ENCODE peak calls at places on chromosome 2, in five cellular contexts. H is heart left ventricle, E is IMR-90, T is prostate gland, C is suprapubic skin. N is an unnamed sample. For H3K4me1, the result is how much of the 10 kb centered on the place peaks cover.

GRCh38 chr2:133816037-133816436 is 247.8 kb upstream of the NCKAP5 start:
- DNase-seq in H (no peak), E (no peak), T (no peak), C (no peak), N (no peak)

GRCh38 chr2:141109633-141110032 is 1021.2 kb downstream of the LRP1B start:
- DNase-seq in H (no peak), E (no peak), T (no peak), C (no peak), N (no peak)

GRCh38 chr2:119350311-119350998 is 16.2 kb downstream of the C2orf76 start:
- DNase-seq in H (no peak), E (no peak), T (no peak), C (no peak), N (no peak)

GRCh38 chr2:156396126-156396525 is 40.1 kb upstream of the GPD2 start:
- DNase-seq in H (no peak), E (no peak), T (no peak), C (no peak), N (no peak)

GRCh38 chr2:150292807-150293206 is 194.7 kb downstream of the RND3 start:
- DNase-seq in H (no peak), E (peak), T (no peak), C (no peak), N (no peak)

GRCh38 chr2:79612999-79613398 is 100.1 kb downstream of the CTNNA2 start:
- DNase-seq in H (no peak), E (no peak), T (no peak), C (no peak), N (no peak)

GRCh38 chr2:129164220-129164619 is 815.2 kb upstream of the RAB6C start:
- DNase-seq in H (no peak), E (no peak), T (no peak), C (no peak), N (no peak)

GRCh38 chr2:216687646-216688045 is 7.7 kb downstream of the IGFBP5 start:
- DNase-seq in H (no peak), E (no peak), T (no peak), C (no peak), N (no peak)

GRCh38 chr2:120765911-120766757 is 30.5 kb downstream of the GLI2 start:
- DNase-seq in H (peak), E (peak), T (no peak), C (peak), N (peak)

GRCh38 chr2:43707255-43707654 is 31.0 kb upstream of the C1GALT1C1L start:
- DNase-seq in H (peak), E (peak), T (no peak), C (peak), N (peak)

GRCh38 chr2:35081001-35081628 is 1274.5 kb upstream of the CRIM1 start:
- DNase-seq in H (no peak), E (no peak), T (no peak), C (no peak), N (no peak)

GRCh38 chr2:235666240-235666781 is 172.5 kb downstream of the AGAP1 start:
- DNase-seq in H (peak), E (peak), T (peak), C (no peak), N (peak)

GRCh38 chr2:45275235-45275805 is 266.1 kb upstream of the SIX2 start:
- DNase-seq in H (no peak), E (peak), T (no peak), C (no peak), N (no peak)

GRCh38 chr2:35204881-35205280 is 1150.7 kb upstream of the CRIM1 start:
- DNase-seq in H (no peak), E (no peak), T (no peak), C (no peak), N (no peak)

GRCh38 chr2:208467564-208467963 is 61.0 kb downstream of the PTH2R start:
- DNase-seq in H (no peak), E (no peak), T (no peak), C (no peak), N (no peak)

GRCh38 chr2:31430439-31431165 is 16.1 kb upstream of the XDH start:
- DNase-seq in H (no peak), E (no peak), T (no peak), C (no peak), N (no peak)

GRCh38 chr2:20224716-20225293 is at the start of gene SDC1:
- DNase-seq in H (peak), E (peak), T (peak), C (peak), N (peak)

GRCh38 chr2:199975297-199975895 is 20.0 kb downstream of the MAIP1 start:
- DNase-seq in H (no peak), E (peak), T (no peak), C (no peak), N (no peak)

GRCh38 chr2:170025223-170025622 is 152.7 kb upstream of the MYO3B start:
- DNase-seq in H (no peak), E (no peak), T (no peak), C (no peak), N (no peak)

GRCh38 chr2:226207671-226208070 is 591.9 kb downstream of the IRS1 start:
- DNase-seq in H (no peak), E (no peak), T (no peak), C (peak), N (no peak)

GRCh38 chr2:142040554-142040953 is 90.3 kb downstream of the LRP1B start:
- DNase-seq in H (no peak), E (no peak), T (no peak), C (no peak), N (no peak)

GRCh38 chr2:186595219-186595618 is 5.4 kb downstream of the ITGAV start:
- DNase-seq in H (peak), E (peak), T (no peak), C (no peak), N (peak)

GRCh38 chr2:206217743-206218520 is 56.5 kb upstream of the ZDBF2 start:
- DNase-seq in H (no peak), E (no peak), T (no peak), C (no peak), N (no peak)

GRCh38 chr2:205706769-205707375 is 24.6 kb downstream of the NRP2 start:
- DNase-seq in H (peak), E (peak), T (no peak), C (peak), N (peak)

GRCh38 chr2:98505311-98505808 is 60.7 kb downstream of the INPP4A start:
- DNase-seq in H (no peak), E (no peak), T (no peak), C (no peak), N (peak)

GRCh38 chr2:19171409-19171808 is 187.0 kb downstream of the OSR1 start:
- DNase-seq in H (no peak), E (no peak), T (no peak), C (no peak), N (no peak)

GRCh38 chr2:226911932-226912331 is 76.1 kb downstream of the RHBDD1 start:
- DNase-seq in H (no peak), E (peak), T (no peak), C (no peak), N (no peak)

GRCh38 chr2:113370478-113371091 is 66.9 kb upstream of the ZNG1B start:
- DNase-seq in H (peak), E (peak), T (peak), C (peak), N (peak)

GRCh38 chr2:175366814-175367213 is 185.3 kb upstream of the ATP5MC3 start:
- DNase-seq in H (peak), E (peak), T (peak), C (no peak), N (peak)

GRCh38 chr2:180240774-180241173 is 233.7 kb upstream of the CWC22 start:
- DNase-seq in H (no peak), E (peak), T (no peak), C (no peak), N (no peak)

GRCh38 chr2:196169521-196169920 is 1.9 kb downstream of the STK17B start:
- DNase-seq in H (no peak), E (no peak), T (no peak), C (no peak), N (no peak)

GRCh38 chr2:39837856-39838453 is 58.9 kb upstream of the THUMPD2 start:
- DNase-seq in H (no peak), E (peak), T (no peak), C (no peak), N (peak)

GRCh38 chr2:50648031-50648430 is 383.9 kb downstream of the NRXN1 start:
- DNase-seq in H (no peak), E (no peak), T (no peak), C (no peak), N (no peak)

DNA sequence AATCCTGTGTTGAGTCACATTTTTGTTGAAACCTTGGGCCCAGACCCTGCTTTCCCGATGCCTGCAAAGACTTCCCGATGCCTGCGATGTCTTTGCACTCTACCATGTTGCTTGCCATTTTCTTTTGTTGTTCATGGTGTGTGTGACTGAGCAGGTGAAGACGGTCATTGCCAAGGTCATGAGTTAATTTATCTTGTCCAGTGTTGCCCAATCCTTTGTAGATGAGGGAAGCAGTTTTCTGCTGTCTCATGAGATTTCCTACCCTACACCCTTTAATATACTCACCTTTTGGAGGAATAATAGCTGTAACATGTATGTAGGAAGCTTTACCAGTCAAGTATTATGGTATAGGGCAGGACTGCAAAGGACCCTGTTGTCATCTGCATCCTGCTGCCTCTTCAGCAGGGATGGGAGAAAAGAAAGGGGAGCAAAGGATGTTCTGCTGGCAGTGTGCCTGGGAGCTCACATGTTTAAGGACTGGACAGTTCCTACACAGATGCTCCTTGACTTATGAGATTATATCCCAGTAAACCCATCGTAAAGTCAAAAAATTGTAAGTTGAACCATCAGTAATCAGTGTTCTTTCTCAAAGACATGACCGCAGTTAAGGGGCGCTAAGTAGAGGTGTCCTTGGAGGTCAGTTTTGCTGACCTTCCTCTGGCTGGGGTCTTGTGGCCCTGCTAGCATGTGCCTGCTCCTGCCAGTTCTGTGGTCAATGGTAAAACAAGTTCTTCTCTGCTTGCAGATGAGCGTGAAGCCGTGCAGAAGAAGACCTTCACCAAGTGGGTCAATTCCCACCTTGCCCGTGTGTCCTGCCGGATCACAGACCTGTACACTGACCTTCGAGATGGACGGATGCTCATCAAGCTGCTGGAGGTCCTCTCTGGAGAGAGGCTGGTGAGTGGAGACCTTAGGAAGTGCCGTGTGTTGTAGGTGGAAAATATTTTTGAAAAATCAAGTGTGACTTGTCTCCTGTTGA is 124.8 kb upstream of the EML6 start:
- DNase-seq in H (no peak), E (peak), T (no peak), C (no peak), N (no peak)
- H3K4me1 ChIP-seq in H (under half), E (under half), T (under half), C (half or more), N (half or more)

DNA sequence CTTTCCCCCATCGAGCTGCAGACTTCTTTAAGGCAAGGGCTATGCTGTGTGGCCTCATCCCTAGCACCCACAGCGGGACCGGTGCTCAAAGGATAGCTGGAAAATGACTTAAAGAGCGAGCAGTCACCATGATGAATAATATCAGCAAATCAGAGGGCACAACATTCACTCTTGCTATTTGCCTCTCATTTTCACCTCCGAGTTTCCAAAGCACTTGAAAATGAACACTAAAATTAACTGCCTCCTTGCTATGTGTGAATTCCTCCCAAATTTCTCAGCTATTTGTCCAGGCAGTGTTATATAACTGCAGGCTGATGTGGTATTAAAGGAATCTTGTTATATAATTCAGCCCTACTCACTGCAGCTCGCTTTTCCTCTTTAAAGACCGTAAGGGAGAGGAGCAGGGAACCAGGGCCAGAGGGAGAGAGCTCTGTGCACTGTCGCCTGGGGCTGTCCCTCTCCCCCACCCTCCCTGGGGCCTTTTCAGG is 1.5 kb downstream of the CYS1 start:
- DNase-seq in H (no peak), E (no peak), T (no peak), C (no peak), N (no peak)
- TF ChIP-seq POLR2A in H (no peak), E (no peak), T (no peak), C (no peak), N (no peak)

DNA sequence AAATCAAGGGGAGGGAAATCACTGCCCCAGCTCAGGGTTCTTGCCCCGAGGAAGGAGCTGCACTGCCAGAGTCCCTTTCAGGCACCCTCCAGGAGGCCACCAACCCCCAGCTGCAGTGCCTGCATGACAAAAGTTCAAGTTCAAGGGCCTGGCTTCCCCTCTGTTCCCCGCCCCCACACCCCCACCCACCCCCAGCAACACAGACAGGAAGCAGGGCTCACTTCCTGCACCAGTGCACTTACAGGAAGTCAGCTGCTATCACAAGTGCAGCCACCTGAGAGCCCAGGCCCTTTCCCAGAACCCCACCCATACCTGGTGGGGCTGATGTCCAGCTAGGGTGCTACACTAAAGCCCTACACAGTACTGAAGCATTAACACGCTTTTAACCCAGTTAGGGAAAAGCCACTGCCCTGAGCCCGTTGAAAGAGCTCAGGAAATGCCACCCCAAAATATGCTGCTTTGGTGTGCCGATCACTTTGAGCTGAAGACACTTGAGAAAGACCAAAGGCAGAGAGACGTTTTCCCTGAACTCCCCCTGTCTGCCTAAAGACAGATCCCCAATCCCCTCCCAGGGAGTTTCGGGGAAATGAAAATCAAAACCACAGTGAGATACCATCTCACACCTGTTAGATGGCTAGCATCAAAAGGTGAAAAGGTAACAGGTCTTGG is 109.9 kb upstream of the CAB39 start:
- DNase-seq in H (no peak), E (no peak), T (no peak), C (no peak), N (no peak)
- H3K4me1 ChIP-seq in H (under half), E (under half), T (under half), C (under half), N (under half)

DNA sequence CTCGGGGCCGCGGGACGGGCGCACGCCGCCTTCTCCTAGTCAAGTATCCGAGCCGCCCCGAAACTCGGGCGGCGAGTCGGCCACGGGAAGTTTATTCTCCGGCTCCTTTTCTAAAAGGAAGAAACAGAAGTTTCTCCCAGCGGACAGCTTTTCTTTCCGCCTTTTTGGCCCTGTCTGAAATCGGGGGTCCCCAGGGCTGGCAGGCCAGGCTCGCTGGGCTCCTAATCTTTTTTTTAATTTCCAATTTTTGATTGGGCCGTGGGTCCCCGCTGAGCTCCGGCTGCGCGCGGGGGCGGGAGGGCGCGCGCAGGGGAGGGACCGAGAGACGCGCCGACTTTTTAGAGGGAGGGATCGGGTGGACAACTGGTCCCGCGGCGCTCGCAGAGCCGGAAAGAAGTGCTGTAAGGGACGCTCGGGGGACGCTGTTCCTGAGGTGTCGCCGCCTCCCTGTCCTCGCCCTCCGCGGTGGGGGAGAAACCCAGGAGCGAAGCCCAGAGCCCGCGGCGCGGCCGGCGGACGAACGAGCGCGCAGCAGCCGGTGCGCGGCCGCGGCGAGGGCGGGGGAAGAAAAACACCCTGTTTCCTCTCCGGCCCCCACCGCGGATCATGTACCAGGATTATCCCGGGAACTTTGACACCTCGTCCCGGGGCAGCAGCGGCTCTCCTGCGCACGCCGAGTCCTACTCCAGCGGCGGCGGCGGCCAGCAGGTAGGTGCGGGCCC is 618 bp downstream of the FOSL2 start:
- DNase-seq in H (peak), E (peak), T (peak), C (no peak), N (peak)
- TF ChIP-seq POLR2A in H (no peak), E (peak), T (peak), C (peak), N (peak)

DNA sequence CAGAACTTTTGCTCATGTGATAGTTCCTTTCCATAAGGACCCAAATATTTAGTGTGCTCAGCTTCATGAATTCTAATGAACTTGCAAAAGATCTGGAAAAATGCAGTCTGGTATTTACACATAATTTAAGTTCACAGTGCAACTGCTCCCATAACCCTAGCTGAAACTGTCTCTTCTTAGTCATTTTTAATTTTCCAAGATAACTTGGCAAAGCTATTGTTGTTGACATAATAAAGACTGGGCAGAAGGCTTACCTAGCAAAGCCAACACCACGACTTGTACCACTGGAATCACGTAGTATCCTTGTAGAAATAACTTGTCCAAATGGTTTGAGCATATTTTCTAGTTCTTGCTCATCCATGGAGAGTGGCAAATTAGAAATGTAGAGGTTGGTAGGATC is 103.0 kb upstream of the ITGB6 start:
- DNase-seq in H (no peak), E (no peak), T (no peak), C (no peak), N (no peak)
- H3K4me1 ChIP-seq in H (under half), E (under half), T (under half), C (under half), N (under half)

GRCh38 chr2:105380432-105381118 is 18.3 kb downstream of the FHL2 start:
- DNase-seq in H (no peak), E (peak), T (no peak), C (peak), N (no peak)
- TF ChIP-seq POLR2A in H (no peak), E (no peak), T (no peak), C (no peak), N (no peak)

GRCh38 chr2:230779141-230779523 is 66.5 kb downstream of the CAB39 start:
- DNase-seq in H (no peak), E (peak), T (no peak), C (no peak), N (no peak)
- H3K4me1 ChIP-seq in H (under half), E (under half), T (under half), C (under half), N (under half)